ENCODE peak calls at places on chromosomes 11 and 22, in five cellular contexts. Y, Z, E, W and O are unnamed samples.

GRCh38 chr22:29071261-29072045 is 1.4 kb upstream of the KREMEN1 start:
- DNase-seq in Y (no peak), Z (no peak), E (no peak), W (no peak), O (peak; percentile 31)

GRCh38 chr22:45703758-45704157 is 32.1 kb downstream of the ATXN10 start:
- DNase-seq in Y (no peak), Z (no peak), E (no peak), W (no peak), O (no peak)

GRCh38 chr11:95068549-95068948 is 1.8 kb downstream of the SRSF8 start:
- DNase-seq in Y (peak; percentile 96), Z (peak; percentile 85), E (peak; percentile 97), W (peak; percentile 96), O (peak; percentile 51)

GRCh38 chr11:101567086-101567485 is 16.7 kb downstream of the TRPC6 start:
- DNase-seq in Y (no peak), Z (no peak), E (no peak), W (no peak), O (no peak)

GRCh38 chr11:117888140-117888561 is 11.7 kb upstream of the FXYD6 start:
- DNase-seq in Y (no peak), Z (no peak), E (no peak), W (no peak), O (no peak)

GRCh38 chr11:44269369-44270351 is 40.3 kb downstream of the ALX4 start:
- DNase-seq in Y (no peak), Z (no peak), E (peak; percentile 79), W (no peak), O (no peak)

GRCh38 chr11:26905368-26905767 is 88.5 kb upstream of the FIBIN start:
- DNase-seq in Y (no peak), Z (no peak), E (peak; percentile 6), W (no peak), O (no peak)

GRCh38 chr11:33670250-33671011 is 30.2 kb downstream of the C11orf91 start:
- DNase-seq in Y (no peak), Z (no peak), E (peak; percentile 92), W (no peak), O (no peak)

GRCh38 chr11:119700536-119701346 is 28.3 kb downstream of the NECTIN1 start:
- DNase-seq in Y (no peak), Z (no peak), E (no peak), W (no peak), O (no peak)

GRCh38 chr11:12909866-12910265 is 99.2 kb upstream of the RASSF10 start:
- DNase-seq in Y (no peak), Z (no peak), E (no peak), W (no peak), O (no peak)

GRCh38 chr22:31585161-31585859 is 76.7 kb downstream of the PISD start:
- DNase-seq in Y (no peak), Z (no peak), E (no peak), W (no peak), O (no peak)

GRCh38 chr11:94840209-94840608 is 72.1 kb downstream of the AMOTL1 start:
- DNase-seq in Y (no peak), Z (no peak), E (no peak), W (no peak), O (no peak)